ENCODE peak calls at places on chromosomes 12 and 14, in seven cellular contexts. H is lower lobe of right lung, N is pancreas, S is esophagus muscularis mucosa, R is GM23248, X is transverse colon, E is mesenchymal stem cell. Z is an unnamed sample. For H3K4me1, the result is how much of the 10 kb centered on the place peaks cover.

GRCh38 chr12:68342966-68343365 is 10.8 kb upstream of the MDM1 start:
- DNase-seq in N (no peak), E (no peak), S (no peak), H (no peak), X (no peak), R (no peak), Z (no peak)

GRCh38 chr12:10304161-10304574 is 3.5 kb upstream of the KLRD1 start:
- DNase-seq in H (no peak), N (no peak), X (no peak), E (peak), S (no peak), R (peak), Z (no peak)

GRCh38 chr12:52876371-52876770 is 27.6 kb upstream of the KRT78 start:
- DNase-seq in E (no peak), X (peak), S (no peak), H (peak), R (no peak), N (peak), Z (peak)

GRCh38 chr12:106135781-106136180 is 3.0 kb downstream of the NUAK1 start:
- DNase-seq in N (no peak), E (peak), X (no peak), S (no peak), R (peak), H (no peak), Z (no peak)

GRCh38 chr12:127987199-127987901 is 279.6 kb upstream of the TMEM132C start:
- DNase-seq in E (no peak), H (no peak), N (no peak), S (no peak), R (peak), X (no peak), Z (no peak)

GRCh38 chr12:28212182-28212581 is 21.9 kb downstream of the CCDC91 start:
- DNase-seq in R (no peak), X (no peak), E (no peak), H (no peak), N (no peak), S (no peak), Z (no peak)

GRCh38 chr12:67042697-67043131 is 226.4 kb upstream of the CAND1 start:
- DNase-seq in E (peak), N (no peak), S (no peak), X (no peak), R (peak), H (no peak), Z (no peak)

GRCh38 chr14:103014466-103015319 is 42.7 kb downstream of the CDC42BPB start:
- DNase-seq in X (no peak), S (no peak), E (peak), N (no peak), R (peak), H (no peak), Z (no peak)

GRCh38 chr12:51862947-51863346 is 14.4 kb upstream of the FIGNL2 start:
- DNase-seq in E (no peak), N (no peak), R (no peak), H (no peak), S (no peak), X (no peak), Z (no peak)

GRCh38 chr12:72018036-72018435 is 79.4 kb downstream of the TPH2 start:
- DNase-seq in N (no peak), H (no peak), R (no peak), X (no peak), S (no peak), E (no peak), Z (no peak)

GRCh38 chr12:116099664-116100432 is 177.6 kb downstream of the MED13L start:
- DNase-seq in E (no peak), S (no peak), H (no peak), X (no peak), N (no peak), R (no peak), Z (no peak)

GRCh38 chr12:131901431-131902331 is 7.3 kb downstream of the ULK1 start:
- DNase-seq in N (peak), E (no peak), H (peak), X (no peak), S (no peak), R (no peak), Z (peak)

GRCh38 chr14:102171173-102172020 is 31.7 kb downstream of the WDR20 start:
- DNase-seq in E (peak), S (no peak), R (peak), X (no peak), H (no peak), N (no peak), Z (no peak)

GRCh38 chr12:93783827-93784226 is 106.7 kb downstream of the CRADD start:
- DNase-seq in S (no peak), N (no peak), E (peak), X (no peak), R (peak), H (no peak), Z (no peak)

GRCh38 chr12:54628186-54628846 is 6.4 kb downstream of the LACRT start:
- DNase-seq in X (no peak), E (no peak), N (no peak), R (no peak), S (no peak), H (no peak), Z (no peak)

GRCh38 chr14:58865520-58866281 is 227.9 kb downstream of the DACT1 start:
- DNase-seq in X (no peak), S (no peak), E (peak), R (peak), N (no peak), H (no peak), Z (no peak)

GRCh38 chr12:1808798-1809480 is 11.4 kb upstream of the LRTM2 start:
- DNase-seq in X (no peak), S (no peak), H (peak), E (no peak), N (no peak), R (no peak), Z (no peak)

GRCh38 chr12:51866762-51867161 is 18.2 kb upstream of the FIGNL2 start:
- DNase-seq in E (no peak), H (peak), X (no peak), S (no peak), N (no peak), R (no peak), Z (no peak)

GRCh38 chr12:11731455-11731854 is 82.0 kb downstream of the ETV6 start:
- DNase-seq in N (no peak), E (peak), R (peak), H (no peak), X (no peak), S (no peak), Z (no peak)

GRCh38 chr14:51298895-51299294 is 58.8 kb downstream of the TMX1 start:
- DNase-seq in R (peak), N (no peak), H (no peak), X (no peak), E (peak), S (no peak), Z (no peak)

GRCh38 chr14:23577004-23577681 is 1.4 kb downstream of the JPH4 start:
- DNase-seq in H (no peak), N (no peak), R (peak), X (no peak), E (no peak), S (no peak), Z (peak)
- H3K4me3 ChIP-seq in H (peak), N (no peak), R (no peak), X (peak), E (no peak), S (peak), Z (no peak)

DNA sequence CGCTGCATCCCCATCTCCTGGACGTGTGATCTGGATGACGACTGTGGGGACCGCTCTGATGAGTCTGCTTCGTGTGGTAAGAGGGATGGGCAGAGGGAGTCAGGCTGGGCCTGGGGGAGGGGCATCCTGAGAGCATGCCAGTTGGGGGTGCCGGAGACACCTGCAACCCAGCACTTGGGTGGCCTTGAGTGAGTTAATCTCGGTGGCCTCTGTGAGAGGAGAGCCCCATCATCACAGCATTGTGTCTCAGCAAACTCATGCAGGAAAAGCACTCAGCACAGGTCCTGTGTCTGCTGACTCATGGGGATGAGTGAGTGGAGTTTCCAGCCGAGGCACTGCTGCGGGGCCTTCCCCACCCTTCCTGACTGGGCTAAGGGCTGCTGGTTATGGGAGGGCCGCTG is 19.6 kb upstream of the LRP1-AS start:
- DNase-seq in H (no peak), E (peak), S (no peak), N (no peak), R (peak), X (no peak), Z (no peak)
- H3K4me1 ChIP-seq in H (under half), E (under half), S (under half), N (under half), R (under half), X (under half), Z (under half)

GRCh38 chr12:77941396-77941795 is 110.7 kb downstream of the NAV3 start:
- DNase-seq in E (peak), X (no peak), R (peak), N (no peak), H (no peak), S (no peak), Z (no peak)
- H3K4me3 ChIP-seq in E (no peak), X (no peak), R (peak), N (no peak), H (no peak), S (no peak), Z (no peak)

GRCh38 chr12:50619610-50619958 is 114.8 kb downstream of the DIP2B start:
- DNase-seq in E (no peak), S (no peak), H (no peak), R (no peak), X (no peak), N (no peak), Z (no peak)

GRCh38 chr12:50620050-50620974 is 115.5 kb downstream of the DIP2B start:
- DNase-seq in H (no peak), S (no peak), E (peak), X (no peak), N (no peak), R (peak), Z (no peak)

GRCh38 chr12:50620975-50621360 is 116.2 kb downstream of the DIP2B start:
- DNase-seq in N (no peak), X (no peak), S (no peak), E (no peak), H (no peak), R (no peak), Z (no peak)

GRCh38 chr12:50618864-50619609 is 114.3 kb downstream of the DIP2B start:
- DNase-seq in E (peak), X (peak), H (no peak), S (no peak), N (no peak), R (no peak), Z (peak)

GRCh38 chr12:50621435-50622304 is 116.9 kb downstream of the DIP2B start:
- DNase-seq in R (no peak), S (no peak), H (no peak), X (peak), N (peak), E (no peak), Z (peak)
- H3K4me1 ChIP-seq in R (under half), S (half or more), H (under half), X (under half), N (under half), E (under half), Z (under half)

DNA sequence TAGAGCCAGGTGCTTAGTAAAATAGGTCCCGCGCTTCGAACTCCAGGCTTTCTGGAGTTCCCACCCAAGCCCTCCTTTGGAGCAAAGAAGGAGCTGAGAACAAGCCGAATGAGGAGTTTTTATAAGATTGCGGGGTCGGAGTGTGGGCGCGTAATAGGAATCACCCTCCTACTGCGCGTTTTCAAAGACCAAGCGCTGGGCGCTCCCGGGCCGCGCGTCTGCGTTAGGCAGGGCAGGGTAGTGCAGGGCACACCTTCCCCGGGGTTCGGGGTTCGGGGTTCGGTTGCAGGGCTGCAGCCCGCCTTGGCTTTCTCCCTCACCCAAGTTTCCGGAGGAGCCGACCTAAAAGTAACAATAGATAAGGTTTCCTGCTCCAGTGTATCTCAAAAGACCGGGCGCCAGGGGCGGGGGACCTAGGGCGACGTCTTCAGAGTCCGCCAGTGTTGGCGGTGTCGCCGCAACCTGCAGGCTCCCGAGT is 3.6 kb downstream of the SSTR1 start:
- DNase-seq in S (no peak), X (no peak), R (peak), N (no peak), H (no peak), E (peak), Z (no peak)
- H3K4me3 ChIP-seq in S (peak), X (peak), R (peak), N (no peak), H (peak), E (no peak), Z (no peak)

GRCh38 chr12:108681317-108681716 is 47.6 kb upstream of the SELPLG start:
- DNase-seq in E (no peak), X (no peak), S (no peak), N (no peak), R (no peak), H (no peak), Z (no peak)
- H3K4me1 ChIP-seq in E (under half), X (under half), S (half or more), N (under half), R (half or more), H (under half), Z (under half)

DNA sequence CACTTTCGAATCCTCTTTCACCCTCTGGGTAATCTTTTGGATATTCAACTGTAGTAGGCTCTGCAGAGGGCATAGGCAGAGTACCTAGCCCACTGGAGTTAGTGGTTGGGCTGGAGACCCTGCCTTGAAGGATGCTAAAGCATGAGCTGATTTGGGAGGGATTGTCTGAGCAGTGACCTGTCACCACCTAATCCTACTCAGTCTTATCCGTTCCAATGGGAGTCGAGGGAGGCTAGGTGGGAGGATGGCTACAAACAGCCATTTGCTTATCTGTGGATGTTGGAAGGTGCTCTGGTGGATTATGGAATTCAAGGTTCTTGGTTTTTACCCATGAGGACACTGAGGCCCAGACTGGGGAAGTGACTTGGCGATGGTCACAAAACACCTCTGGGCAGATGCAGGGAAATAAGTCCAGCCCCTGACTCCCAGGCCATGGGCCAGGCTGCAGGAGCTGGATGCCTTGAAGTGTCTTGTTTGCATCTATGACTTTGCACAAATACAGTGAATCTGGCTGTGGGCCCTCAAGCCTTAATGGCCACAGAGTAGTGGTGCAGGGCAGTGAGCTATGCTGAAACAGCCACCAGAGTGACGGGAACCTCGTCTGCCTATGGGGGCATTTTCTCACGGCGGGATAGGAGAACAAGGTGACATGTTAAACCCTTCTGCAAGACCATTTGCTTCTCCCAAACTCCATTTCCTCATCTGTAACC is 3.7 kb downstream of the KMT5A start:
- DNase-seq in N (no peak), E (peak), H (no peak), S (no peak), R (peak), X (no peak), Z (no peak)
- H3K4me3 ChIP-seq in N (no peak), E (no peak), H (peak), S (peak), R (peak), X (no peak), Z (peak)

GRCh38 chr14:69682607-69683263 is 71.3 kb downstream of the SUSD6 start:
- DNase-seq in E (no peak), R (peak), S (no peak), X (no peak), H (no peak), N (no peak), Z (no peak)
- H3K4me1 ChIP-seq in E (under half), R (under half), S (half or more), X (under half), H (half or more), N (under half), Z (under half)

Z was measured in colonic mucosa.